ENCODE peak calls at places on chromosomes 16 and 17, in ten cellular contexts. V, K, O, S, R, A, W, U, L and T are unnamed samples.

GRCh38 chr17:61202564-61202963 is 197.1 kb upstream of the TBX2 start:
- DNase-seq in V (no peak), K (no peak), O (no peak), S (no peak), R (no peak), A (no peak), W (no peak), U (no peak), L (no peak), T (no peak)

GRCh38 chr16:73232555-73233422 is 184.9 kb upstream of the ZFHX3 start:
- DNase-seq in V (no peak), K (no peak), O (no peak), S (no peak), R (no peak), A (no peak), W (peak; percentile 18), U (no peak), L (no peak), T (no peak)

GRCh38 chr16:2229091-2229490 is 5.7 kb downstream of the E4F1 start:
- DNase-seq in V (no peak), K (no peak), O (no peak), S (no peak), R (no peak), A (no peak), W (no peak), U (no peak), L (no peak), T (no peak)

GRCh38 chr17:32274101-32274500 is 8.5 kb downstream of the RHBDL3 start:
- DNase-seq in V (no peak), K (no peak), O (no peak), S (no peak), R (no peak), A (no peak), W (no peak), U (no peak), L (no peak), T (no peak)

GRCh38 chr17:67359960-67360817 is 6.2 kb downstream of the PSMD12 start:
- DNase-seq in V (peak; percentile 52), K (no peak), O (peak; percentile 17), S (no peak), R (no peak), A (no peak), W (no peak), U (peak; percentile 12), L (peak; percentile 12), T (no peak)

GRCh38 chr17:37743875-37744632 is 805 bp downstream of the HNF1B start:
- DNase-seq in V (no peak), K (no peak), O (no peak), S (no peak), R (no peak), A (no peak), W (no peak), U (no peak), L (no peak), T (no peak)

GRCh38 chr16:75420987-75421819 is 12.1 kb downstream of the CFDP1 start:
- DNase-seq in V (no peak), K (no peak), O (no peak), S (peak; percentile 6), R (peak; percentile 86), A (no peak), W (no peak), U (peak; percentile 3), L (peak; percentile 64), T (no peak)

GRCh38 chr16:70540994-70541393 is 17.4 kb downstream of the SF3B3 start:
- DNase-seq in V (no peak), K (no peak), O (no peak), S (no peak), R (no peak), A (no peak), W (no peak), U (no peak), L (no peak), T (no peak)

GRCh38 chr17:17712268-17712924 is 31.1 kb downstream of the RAI1 start:
- DNase-seq in V (no peak), K (no peak), O (no peak), S (no peak), R (no peak), A (peak; percentile 92), W (no peak), U (no peak), L (no peak), T (no peak)

GRCh38 chr17:58316260-58316960 is 12.2 kb downstream of the TSPOAP1 start:
- DNase-seq in V (no peak), K (no peak), O (no peak), S (no peak), R (peak; percentile 51), A (no peak), W (no peak), U (no peak), L (no peak), T (no peak)

GRCh38 chr17:75565066-75565465 is 22.5 kb upstream of the MYO15B start:
- DNase-seq in V (no peak), K (no peak), O (no peak), S (no peak), R (no peak), A (no peak), W (no peak), U (no peak), L (no peak), T (no peak)

GRCh38 chr17:9811537-9811936 is 10.3 kb downstream of the GSG1L2 start:
- DNase-seq in V (no peak), K (no peak), O (no peak), S (no peak), R (no peak), A (no peak), W (no peak), U (no peak), L (no peak), T (no peak)

GRCh38 chr17:69921046-69921445 is 154.0 kb upstream of the KCNJ16 start:
- DNase-seq in V (no peak), K (no peak), O (no peak), S (no peak), R (no peak), A (no peak), W (no peak), U (no peak), L (no peak), T (no peak)

GRCh38 chr17:29190039-29190438 is 9.8 kb upstream of the MYO18A start:
- DNase-seq in V (no peak), K (no peak), O (peak; percentile 4), S (no peak), R (no peak), A (no peak), W (no peak), U (no peak), L (no peak), T (no peak)

GRCh38 chr16:11326084-11326736 is 19.0 kb upstream of the RMI2 start:
- DNase-seq in V (no peak), K (no peak), O (no peak), S (no peak), R (no peak), A (no peak), W (no peak), U (no peak), L (no peak), T (no peak)

GRCh38 chr17:62950067-62950466 is 16.0 kb upstream of the TANC2 start:
- DNase-seq in V (no peak), K (no peak), O (no peak), S (no peak), R (no peak), A (no peak), W (no peak), U (no peak), L (no peak), T (no peak)

GRCh38 chr16:73546351-73546845 is 498.5 kb upstream of the ZFHX3 start:
- DNase-seq in V (no peak), K (no peak), O (no peak), S (no peak), R (no peak), A (no peak), W (no peak), U (no peak), L (no peak), T (no peak)

GRCh38 chr16:55661842-55662479 is 6.2 kb downstream of the SLC6A2 start:
- DNase-seq in V (no peak), K (no peak), O (no peak), S (no peak), R (peak; percentile 27), A (no peak), W (peak; percentile 26), U (no peak), L (no peak), T (no peak)

GRCh38 chr16:85037721-85038120 is 10.1 kb downstream of the KIAA0513 start:
- DNase-seq in V (no peak), K (no peak), O (no peak), S (no peak), R (no peak), A (no peak), W (no peak), U (no peak), L (no peak), T (no peak)

GRCh38 chr16:66416981-66417700 is 10.0 kb upstream of the BEAN1 start:
- DNase-seq in V (no peak), K (no peak), O (no peak), S (no peak), R (no peak), A (no peak), W (no peak), U (no peak), L (no peak), T (peak; percentile 89)

GRCh38 chr17:10482252-10482651 is 12.9 kb upstream of the MYH4 start:
- DNase-seq in V (no peak), K (no peak), O (no peak), S (no peak), R (no peak), A (no peak), W (no peak), U (no peak), L (no peak), T (no peak)

GRCh38 chr17:80248894-80249710 is 11.6 kb upstream of the RNF213 start:
- DNase-seq in V (no peak), K (no peak), O (no peak), S (no peak), R (peak; percentile 74), A (no peak), W (no peak), U (no peak), L (no peak), T (no peak)

GRCh38 chr17:83194761-83195329 is 115.4 kb downstream of the METRNL start:
- DNase-seq in V (no peak), K (no peak), O (no peak), S (no peak), R (peak; percentile 84), A (no peak), W (no peak), U (no peak), L (no peak), T (no peak)

GRCh38 chr17:44842748-44843147 is 4.9 kb upstream of the HIGD1B start:
- DNase-seq in V (no peak), K (no peak), O (no peak), S (no peak), R (peak; percentile 7), A (no peak), W (no peak), U (no peak), L (no peak), T (no peak)

GRCh38 chr17:48016112-48016511 is 21.5 kb downstream of the COPZ2 start:
- DNase-seq in V (no peak), K (no peak), O (no peak), S (no peak), R (no peak), A (no peak), W (no peak), U (no peak), L (no peak), T (no peak)

GRCh38 chr17:732788-733720 is 658 bp downstream of the TLCD3A start:
- DNase-seq in V (no peak), K (no peak), O (no peak), S (peak; percentile 10), R (peak; percentile 84), A (no peak), W (no peak), U (no peak), L (no peak), T (no peak)

GRCh38 chr17:62064791-62065563 is at the start of gene MED13:
- DNase-seq in V (peak; percentile 46), K (peak; percentile 49), O (no peak), S (peak; percentile 47), R (peak; percentile 89), A (no peak), W (peak; percentile 49), U (peak; percentile 53), L (peak; percentile 15), T (no peak)

GRCh38 chr17:38564869-38565268 is 40.9 kb downstream of the SRCIN1 start:
- DNase-seq in V (no peak), K (no peak), O (no peak), S (no peak), R (no peak), A (no peak), W (peak; percentile 18), U (no peak), L (no peak), T (no peak)